ENCODE peak calls at places on chromosomes 5 and 9, in six cellular contexts. J, G, E, H, D and F are unnamed samples.

GRCh38 chr9:4497855-4498254 is 7.6 kb downstream of the SLC1A1 start:
- DNase-seq in J (no peak), G (no peak), E (no peak), H (no peak), D (no peak), F (no peak)

GRCh38 chr5:140244525-140245025 is 58.3 kb downstream of the PFDN1 start:
- DNase-seq in J (peak), G (peak), E (no peak), H (peak), D (peak), F (peak)

GRCh38 chr9:106376689-106377088 is 486.3 kb upstream of the ZNF462 start:
- DNase-seq in J (no peak), G (no peak), E (no peak), H (no peak), D (no peak), F (no peak)

GRCh38 chr5:68435611-68436010 is 220.1 kb downstream of the PIK3R1 start:
- DNase-seq in J (no peak), G (no peak), E (no peak), H (no peak), D (no peak), F (no peak)

GRCh38 chr5:142677212-142677611 is 8.7 kb downstream of the FGF1 start:
- DNase-seq in J (no peak), G (no peak), E (no peak), H (no peak), D (no peak), F (no peak)

GRCh38 chr5:105767265-105767664 is 1903.5 kb downstream of the EFNA5 start:
- DNase-seq in J (no peak), G (peak), E (no peak), H (no peak), D (no peak), F (no peak)

GRCh38 chr5:80713640-80714039 is 58.9 kb upstream of the DHFR start:
- DNase-seq in J (no peak), G (no peak), E (no peak), H (no peak), D (no peak), F (no peak)

GRCh38 chr5:95697781-95698681 is 15.2 kb upstream of the SPATA9 start:
- DNase-seq in J (no peak), G (no peak), E (no peak), H (peak), D (no peak), F (no peak)

GRCh38 chr5:168898261-168898911 is 319.2 kb upstream of the PANK3 start:
- DNase-seq in J (no peak), G (no peak), E (no peak), H (no peak), D (no peak), F (no peak)

GRCh38 chr5:10126900-10127299 is 122.8 kb downstream of the ATPSCKMT start:
- DNase-seq in J (no peak), G (no peak), E (no peak), H (no peak), D (no peak), F (no peak)

GRCh38 chr5:178839319-178839704 is 20.4 kb upstream of the ZNF354B start:
- DNase-seq in J (peak), G (peak), E (no peak), H (peak), D (peak), F (peak)

GRCh38 chr5:144583493-144584154 is 413.0 kb downstream of the KCTD16 start:
- DNase-seq in J (peak), G (no peak), E (no peak), H (no peak), D (no peak), F (no peak)

GRCh38 chr5:179793470-179794139 is at the start of gene LTC4S:
- DNase-seq in J (no peak), G (no peak), E (no peak), H (no peak), D (no peak), F (no peak)

GRCh38 chr9:112168197-112168596 is 6.9 kb downstream of the SUSD1 start:
- DNase-seq in J (no peak), G (no peak), E (no peak), H (no peak), D (no peak), F (no peak)

GRCh38 chr9:130240410-130241197 is 25.0 kb upstream of the HMCN2 start:
- DNase-seq in J (peak), G (peak), E (peak), H (peak), D (no peak), F (peak)

GRCh38 chr9:20394928-20395327 is 227.4 kb downstream of the MLLT3 start:
- DNase-seq in J (peak), G (no peak), E (no peak), H (no peak), D (no peak), F (no peak)

GRCh38 chr5:66661149-66661548 is 65.0 kb downstream of the MAST4 start:
- DNase-seq in J (no peak), G (no peak), E (no peak), H (no peak), D (no peak), F (no peak)

GRCh38 chr5:6349387-6349786 is 29.0 kb downstream of the MED10 start:
- DNase-seq in J (no peak), G (no peak), E (no peak), H (no peak), D (no peak), F (no peak)
- TF ChIP-seq CREB1 in J (no peak), G (no peak), E (no peak), H (no peak), D (no peak), F (no peak)

DNA sequence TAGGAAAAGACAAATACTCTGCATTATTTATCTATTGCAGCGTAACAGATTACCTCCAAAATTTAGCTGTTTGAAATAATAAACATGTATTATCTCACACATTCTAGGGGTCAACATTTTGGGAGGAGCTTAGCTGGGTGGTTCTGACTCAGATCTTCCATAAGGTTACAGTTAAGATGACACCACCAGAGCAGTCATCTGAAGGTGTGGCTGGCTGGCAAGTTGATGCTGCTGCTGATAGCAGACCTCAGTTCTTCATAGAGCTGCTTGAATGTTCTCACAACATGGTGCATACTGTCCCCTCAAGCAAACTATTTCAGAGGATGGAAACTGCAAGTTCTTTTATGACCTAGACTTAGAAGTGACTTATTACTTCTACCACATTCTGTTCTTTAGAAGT is 146.3 kb upstream of the FSTL4 start:
- DNase-seq in J (no peak), G (no peak), E (no peak), H (no peak), D (no peak), F (no peak)
- TF ChIP-seq CREB1 in J (no peak), G (no peak), E (no peak), H (no peak), D (no peak), F (no peak)

GRCh38 chr5:58499231-58499630 is 8.0 kb downstream of the GAPT start:
- DNase-seq in J (no peak), G (no peak), E (no peak), H (no peak), D (no peak), F (no peak)

GRCh38 chr5:58496488-58496887 is 5.3 kb downstream of the GAPT start:
- DNase-seq in J (peak), G (no peak), E (no peak), H (no peak), D (peak), F (no peak)

GRCh38 chr5:58502032-58502431 is 10.8 kb downstream of the GAPT start:
- DNase-seq in J (peak), G (no peak), E (no peak), H (no peak), D (no peak), F (no peak)

GRCh38 chr5:58499951-58500350 is 8.7 kb downstream of the GAPT start:
- DNase-seq in J (no peak), G (no peak), E (no peak), H (no peak), D (no peak), F (no peak)

GRCh38 chr5:58497956-58498942 is 7.0 kb downstream of the GAPT start:
- DNase-seq in J (peak), G (peak), E (no peak), H (peak), D (peak), F (peak)
- TF ChIP-seq CREB1 in J (no peak), G (no peak), E (no peak), H (no peak), D (no peak), F (no peak)

GRCh38 chr9:98980291-98980690 is 36.6 kb downstream of the COL15A1 start:
- DNase-seq in J (no peak), G (no peak), E (no peak), H (no peak), D (no peak), F (no peak)

GRCh38 chr9:98975838-98976237 is 32.1 kb downstream of the COL15A1 start:
- DNase-seq in J (no peak), G (no peak), E (no peak), H (no peak), D (no peak), F (no peak)

GRCh38 chr9:98977246-98977681 is 33.6 kb downstream of the COL15A1 start:
- DNase-seq in J (no peak), G (no peak), E (no peak), H (no peak), D (no peak), F (no peak)

GRCh38 chr9:98978231-98978681 is 34.5 kb downstream of the COL15A1 start:
- DNase-seq in J (peak), G (no peak), E (no peak), H (no peak), D (no peak), F (no peak)

DNA sequence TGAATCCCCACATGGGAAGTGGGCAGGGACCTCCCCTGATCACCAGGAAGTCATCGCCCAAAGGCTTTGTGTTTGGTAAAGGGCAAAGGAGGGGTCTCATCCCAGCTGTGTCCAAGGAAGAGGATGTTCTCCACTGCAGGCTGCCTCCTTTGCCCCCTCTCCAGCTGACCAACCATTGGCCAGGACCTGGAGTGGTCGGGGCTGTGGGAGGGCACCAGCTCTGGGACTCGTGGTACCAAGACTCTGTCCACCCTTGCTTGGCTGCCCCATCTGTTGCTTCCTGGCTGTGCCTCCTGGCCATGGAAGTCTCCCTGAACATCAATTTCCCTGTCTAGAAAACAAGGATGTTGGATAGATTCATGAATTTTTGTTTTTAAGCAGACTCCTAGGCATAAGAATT is 34.1 kb downstream of the COL15A1 start:
- DNase-seq in J (no peak), G (no peak), E (no peak), H (no peak), D (no peak), F (no peak)
- TF ChIP-seq CREB1 in J (no peak), G (no peak), E (no peak), H (no peak), D (no peak), F (no peak)

GRCh38 chr9:113661074-113661473 is 197.5 kb downstream of the RGS3 start:
- DNase-seq in J (no peak), G (no peak), E (no peak), H (no peak), D (no peak), F (no peak)

GRCh38 chr9:113668057-113668456 is 204.5 kb downstream of the RGS3 start:
- DNase-seq in J (no peak), G (no peak), E (no peak), H (no peak), D (no peak), F (no peak)

GRCh38 chr9:113664176-113664875 is 200.8 kb downstream of the RGS3 start:
- DNase-seq in J (peak), G (no peak), E (no peak), H (no peak), D (no peak), F (no peak)

GRCh38 chr9:113669523-113670115 is 206.1 kb downstream of the RGS3 start:
- DNase-seq in J (no peak), G (no peak), E (no peak), H (no peak), D (no peak), F (no peak)

GRCh38 chr9:113665756-113666155 is 202.2 kb downstream of the RGS3 start:
- DNase-seq in J (no peak), G (no peak), E (no peak), H (no peak), D (no peak), F (no peak)
- TF ChIP-seq CREB1 in J (no peak), G (no peak), E (no peak), H (no peak), D (no peak), F (no peak)

GRCh38 chr9:115142502-115143265 is 24.7 kb upstream of the TNC start:
- DNase-seq in J (no peak), G (no peak), E (no peak), H (no peak), D (no peak), F (no peak)

GRCh38 chr9:115142090-115142489 is 24.1 kb upstream of the TNC start:
- DNase-seq in J (no peak), G (no peak), E (no peak), H (no peak), D (no peak), F (no peak)

GRCh38 chr9:115144706-115145105 is 26.7 kb upstream of the TNC start:
- DNase-seq in J (no peak), G (no peak), E (no peak), H (no peak), D (no peak), F (no peak)

GRCh38 chr9:115143689-115144088 is 25.7 kb upstream of the TNC start:
- DNase-seq in J (no peak), G (no peak), E (no peak), H (no peak), D (no peak), F (no peak)

DNA sequence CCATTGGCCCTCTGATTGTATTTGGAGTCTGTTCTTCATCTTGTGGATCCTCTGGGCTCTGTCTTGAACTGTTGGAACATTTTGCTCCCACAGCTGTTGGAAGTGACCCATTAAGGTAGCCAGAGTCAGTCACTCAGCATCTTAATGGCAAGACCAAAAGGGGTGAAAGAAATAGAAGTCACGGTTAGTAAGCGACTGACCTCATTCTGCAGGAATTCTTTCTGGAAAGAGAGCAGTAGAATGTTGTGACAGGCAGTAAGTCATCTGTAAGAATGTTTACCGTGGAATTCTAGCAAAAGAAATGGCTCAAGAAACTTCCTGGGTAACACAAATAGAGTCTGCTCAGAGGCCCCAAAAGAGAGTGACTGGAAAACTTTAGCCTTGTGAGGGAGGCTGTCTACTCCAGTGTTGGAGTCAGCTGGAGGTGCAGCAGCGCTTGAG is 28.6 kb upstream of the TNC start:
- DNase-seq in J (no peak), G (no peak), E (no peak), H (no peak), D (no peak), F (no peak)
- TF ChIP-seq CREB1 in J (no peak), G (no peak), E (no peak), H (no peak), D (no peak), F (no peak)